ENCODE peak calls at places on chromosomes 11 and 22, in six cellular contexts. C, T, V, S, B and U are unnamed samples.

GRCh38 chr11:117913736-117914397 is 15.3 kb downstream of the TMPRSS13 start:
- DNase-seq in C (no peak), T (no peak), V (no peak), S (no peak), B (no peak), U (no peak)

GRCh38 chr11:77471520-77472234 is 2.2 kb downstream of the PAK1 start:
- DNase-seq in C (peak), T (peak), V (peak), S (no peak), B (peak), U (peak)

GRCh38 chr11:114115406-114116054 is 56.0 kb downstream of the ZBTB16 start:
- DNase-seq in C (no peak), T (no peak), V (no peak), S (no peak), B (peak), U (no peak)

GRCh38 chr11:93085097-93085496 is 112.7 kb downstream of the SLC36A4 start:
- DNase-seq in C (no peak), T (no peak), V (no peak), S (no peak), B (no peak), U (no peak)

GRCh38 chr11:100328626-100329340 is 358.3 kb upstream of the ARHGAP42 start:
- DNase-seq in C (no peak), T (no peak), V (peak), S (peak), B (no peak), U (no peak)

GRCh38 chr11:63443714-63444113 is 47.3 kb downstream of the PLAAT5 start:
- DNase-seq in C (no peak), T (no peak), V (no peak), S (no peak), B (no peak), U (no peak)

GRCh38 chr22:19115628-19116027 is 6.6 kb downstream of the DGCR2 start:
- DNase-seq in C (no peak), T (no peak), V (no peak), S (no peak), B (peak), U (no peak)

GRCh38 chr11:47378011-47378835 is at the start of gene SPI1:
- DNase-seq in C (peak), T (peak), V (no peak), S (no peak), B (peak), U (no peak)

GRCh38 chr22:28023036-28023435 is 104.0 kb upstream of the PITPNB start:
- DNase-seq in C (no peak), T (peak), V (no peak), S (no peak), B (no peak), U (no peak)

GRCh38 chr11:17418437-17418836 is 30.0 kb upstream of the KCNJ11 start:
- DNase-seq in C (no peak), T (no peak), V (no peak), S (peak), B (peak), U (no peak)

GRCh38 chr22:49827853-49828598 is at the start of gene BRD1:
- DNase-seq in C (peak), T (peak), V (no peak), S (peak), B (peak), U (peak)

GRCh38 chr11:117822031-117822521 is 2.5 kb downstream of the FXYD2 start:
- DNase-seq in C (peak), T (no peak), V (peak), S (no peak), B (peak), U (peak)

GRCh38 chr11:134558916-134559616 is 147.0 kb upstream of the B3GAT1 start:
- DNase-seq in C (no peak), T (no peak), V (no peak), S (no peak), B (no peak), U (no peak)

GRCh38 chr11:2526808-2527381 is 82.1 kb downstream of the KCNQ1 start:
- DNase-seq in C (peak), T (peak), V (no peak), S (no peak), B (no peak), U (peak)

GRCh38 chr11:57514538-57515331 is 767 bp downstream of the SLC43A1 start:
- DNase-seq in C (peak), T (peak), V (peak), S (peak), B (peak), U (peak)

GRCh38 chr11:111840143-111840542 is 31.2 kb downstream of the ALG9 start:
- DNase-seq in C (no peak), T (no peak), V (no peak), S (no peak), B (no peak), U (no peak)

GRCh38 chr22:40829131-40829530 is 10.0 kb upstream of the SLC25A17 start:
- DNase-seq in C (no peak), T (no peak), V (no peak), S (no peak), B (no peak), U (no peak)

GRCh38 chr11:126163074-126163700 is 48.3 kb downstream of the RPUSD4 start:
- DNase-seq in C (no peak), T (no peak), V (no peak), S (peak), B (no peak), U (no peak)

GRCh38 chr11:117197006-117197405 is 2.2 kb upstream of the TAGLN start:
- DNase-seq in C (no peak), T (no peak), V (no peak), S (no peak), B (no peak), U (no peak)

GRCh38 chr11:3014314-3014938 is 22.3 kb upstream of the NAP1L4 start:
- DNase-seq in C (no peak), T (no peak), V (no peak), S (no peak), B (no peak), U (no peak)

GRCh38 chr11:43282607-43283440 is 29.0 kb upstream of the API5 start:
- DNase-seq in C (no peak), T (no peak), V (peak), S (peak), B (peak), U (peak)

GRCh38 chr11:19405966-19406365 is 165.2 kb upstream of the E2F8 start:
- DNase-seq in C (no peak), T (no peak), V (no peak), S (no peak), B (no peak), U (no peak)

GRCh38 chr11:65352783-65353182 is 1.8 kb upstream of the TIGD3 start:
- DNase-seq in C (no peak), T (no peak), V (no peak), S (peak), B (no peak), U (no peak)
- TF ChIP-seq CTCF in C (no peak), T (peak), V (peak), S (peak), B (peak), U (no peak)

GRCh38 chr22:42836026-42836425 is 21.0 kb downstream of the ARFGAP3 start:
- DNase-seq in C (no peak), T (no peak), V (no peak), S (no peak), B (no peak), U (no peak)

GRCh38 chr22:42841444-42841843 is 15.6 kb downstream of the ARFGAP3 start:
- DNase-seq in C (no peak), T (no peak), V (no peak), S (no peak), B (no peak), U (no peak)

GRCh38 chr22:42833104-42833503 is 24.0 kb downstream of the ARFGAP3 start:
- DNase-seq in C (no peak), T (no peak), V (no peak), S (no peak), B (no peak), U (no peak)

GRCh38 chr22:42834177-42834949 is 22.7 kb downstream of the ARFGAP3 start:
- DNase-seq in C (no peak), T (no peak), V (no peak), S (no peak), B (no peak), U (no peak)

GRCh38 chr22:42837556-42837955 is 19.5 kb downstream of the ARFGAP3 start:
- DNase-seq in C (no peak), T (no peak), V (no peak), S (no peak), B (no peak), U (no peak)
- TF ChIP-seq CTCF in C (no peak), T (no peak), V (no peak), S (no peak), B (no peak), U (no peak)

GRCh38 chr22:23856721-23857605 is 712 bp upstream of the SLC2A11 start:
- DNase-seq in C (no peak), T (peak), V (peak), S (peak), B (peak), U (peak)
- TF ChIP-seq CTCF in C (no peak), T (no peak), V (no peak), S (no peak), B (no peak), U (no peak)

GRCh38 chr22:29204617-29205183 is 996 bp upstream of the EMID1 start:
- DNase-seq in C (no peak), T (no peak), V (no peak), S (no peak), B (no peak), U (no peak)

GRCh38 chr22:29207231-29207550 is 1.5 kb downstream of the EMID1 start:
- DNase-seq in C (no peak), T (no peak), V (no peak), S (no peak), B (no peak), U (no peak)

GRCh38 chr22:29206372-29207230 is 905 bp downstream of the EMID1 start:
- DNase-seq in C (no peak), T (no peak), V (no peak), S (no peak), B (no peak), U (no peak)

GRCh38 chr22:29205260-29205597 is 467 bp upstream of the EMID1 start:
- DNase-seq in C (no peak), T (no peak), V (no peak), S (no peak), B (no peak), U (no peak)

DNA sequence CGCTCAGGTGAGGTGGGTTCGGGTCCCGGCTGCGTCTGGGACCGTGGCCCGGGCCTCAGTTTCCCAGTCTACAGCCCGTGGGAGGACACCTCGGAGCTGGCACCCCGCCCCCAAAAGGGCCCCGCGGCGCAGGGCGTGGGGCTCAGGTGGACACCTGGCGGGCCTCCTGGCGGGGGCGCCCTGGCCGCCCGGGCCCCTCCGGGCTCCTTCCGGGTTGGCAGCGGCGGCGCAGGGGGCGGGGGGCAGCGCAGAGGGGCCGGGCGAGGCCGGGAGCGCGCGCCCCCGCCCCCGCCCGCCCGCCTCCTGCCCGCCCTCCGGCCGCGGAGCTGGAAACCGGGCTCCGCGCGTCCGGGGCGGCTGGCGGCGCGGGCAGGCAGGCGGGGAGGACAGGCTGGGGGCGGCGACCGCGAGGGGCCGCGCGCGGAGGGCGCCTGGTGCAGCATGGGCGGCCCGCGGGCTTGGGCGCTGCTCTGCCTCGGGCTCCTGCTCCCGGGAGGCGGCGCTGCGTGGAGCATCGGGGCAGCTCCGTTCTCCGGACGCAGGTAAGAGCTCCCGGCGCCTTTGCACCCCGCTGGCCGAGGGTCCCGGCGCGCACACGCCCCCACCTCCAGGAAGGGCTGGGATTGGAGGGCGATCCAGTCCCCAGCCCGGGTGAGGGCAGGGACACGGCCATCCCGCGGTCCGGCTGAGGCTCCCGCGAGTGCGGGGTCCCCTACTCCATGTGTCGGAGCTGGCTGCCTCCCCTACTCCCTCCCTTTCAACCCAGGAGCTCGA is at the start of gene EMID1:
- DNase-seq in C (peak), T (no peak), V (peak), S (peak), B (peak), U (peak)
- TF ChIP-seq CTCF in C (no peak), T (no peak), V (no peak), S (peak), B (no peak), U (no peak)

GRCh38 chr11:94735907-94736306 is 32.2 kb upstream of the AMOTL1 start:
- DNase-seq in C (no peak), T (no peak), V (no peak), S (no peak), B (no peak), U (no peak)
- TF ChIP-seq CTCF in C (no peak), T (no peak), V (no peak), S (no peak), B (no peak), U (no peak)

DNA sequence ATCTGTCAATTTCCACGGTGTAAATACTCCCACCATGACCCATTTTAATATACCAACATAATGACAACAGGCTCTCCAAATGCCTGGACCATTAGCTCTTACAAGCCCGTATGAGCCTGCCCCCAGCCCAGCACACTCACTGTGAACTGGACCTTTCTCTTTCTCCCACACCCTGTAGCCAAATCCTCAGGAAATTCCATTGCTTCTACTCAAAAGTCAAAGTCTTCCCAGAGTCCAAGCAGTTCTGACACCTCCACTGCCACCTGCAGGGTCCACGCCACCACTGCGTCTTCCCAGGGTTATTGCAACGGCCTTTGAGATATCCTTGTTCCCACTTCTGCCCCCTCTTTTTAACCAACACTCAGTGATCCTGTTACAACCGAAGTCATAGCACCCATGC is 110.1 kb upstream of the ASPHD2 start:
- DNase-seq in C (no peak), T (no peak), V (no peak), S (no peak), B (no peak), U (peak)
- TF ChIP-seq CTCF in C (no peak), T (no peak), V (peak), S (no peak), B (no peak), U (no peak)

GRCh38 chr22:25383892-25384291 is 164.5 kb downstream of the CRYBB2 start:
- DNase-seq in C (no peak), T (no peak), V (no peak), S (no peak), B (no peak), U (no peak)

GRCh38 chr22:25386538-25386884 is 167.1 kb downstream of the CRYBB2 start:
- DNase-seq in C (no peak), T (no peak), V (no peak), S (no peak), B (no peak), U (no peak)

GRCh38 chr22:25380141-25380747 is 160.8 kb downstream of the CRYBB2 start:
- DNase-seq in C (no peak), T (peak), V (no peak), S (no peak), B (no peak), U (no peak)

GRCh38 chr22:25383278-25383820 is 163.9 kb downstream of the CRYBB2 start:
- DNase-seq in C (no peak), T (no peak), V (no peak), S (no peak), B (no peak), U (no peak)

GRCh38 chr22:25382762-25383161 is 163.3 kb downstream of the CRYBB2 start:
- DNase-seq in C (no peak), T (no peak), V (no peak), S (no peak), B (no peak), U (no peak)
- TF ChIP-seq CTCF in C (no peak), T (no peak), V (no peak), S (no peak), B (peak), U (no peak)

DNA sequence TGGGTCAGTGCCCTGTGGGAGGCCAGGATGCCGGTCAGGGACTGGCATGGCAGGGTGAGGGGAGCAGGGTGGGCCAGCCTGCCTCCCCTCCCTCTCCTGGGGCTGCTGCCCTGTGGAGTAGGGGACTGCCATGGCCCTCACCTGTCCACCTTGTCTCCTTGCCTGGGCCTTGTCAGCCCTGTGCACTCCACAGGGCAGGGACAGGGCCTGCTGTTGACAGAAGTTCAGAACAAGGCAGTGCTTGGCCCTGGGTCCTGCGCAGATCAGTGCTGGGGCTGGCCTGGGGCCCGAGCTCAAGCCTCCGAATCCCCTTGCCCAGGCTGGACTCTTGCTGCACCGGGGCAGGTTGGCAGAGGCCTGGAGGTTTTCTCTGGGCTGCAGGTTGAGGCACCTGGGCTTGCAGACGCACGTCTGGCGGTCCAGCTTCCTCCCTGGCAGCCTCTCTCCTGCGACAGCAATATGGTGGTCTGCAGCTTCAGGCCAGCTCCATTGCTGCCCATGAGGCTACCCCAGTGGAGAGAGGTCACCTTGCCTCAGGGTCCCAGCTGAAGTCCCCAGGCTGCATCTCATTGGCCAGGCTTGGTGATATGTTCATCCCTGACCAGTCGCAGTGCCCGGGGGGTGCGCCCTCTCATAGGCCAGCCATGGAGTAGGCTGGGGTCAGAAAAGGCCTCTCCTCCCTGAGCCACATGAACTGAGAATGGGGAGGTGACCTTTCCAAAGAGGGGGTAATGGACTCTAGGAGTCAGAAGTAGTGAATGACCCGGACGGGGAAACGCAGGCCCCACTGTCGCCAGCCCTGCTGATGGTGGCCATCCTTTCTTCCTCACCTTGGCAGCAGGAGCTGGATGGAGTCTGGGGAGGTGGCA is 21.5 kb upstream of the CHKA start:
- DNase-seq in C (peak), T (no peak), V (no peak), S (no peak), B (no peak), U (no peak)
- TF ChIP-seq CTCF in C (no peak), T (no peak), V (no peak), S (no peak), B (no peak), U (no peak)